ENCODE peak calls at places on chromosome 4, in nine cellular contexts. T is GM12865, R is type B pancreatic cell, L is fibroblast of mammary gland, I is fibroblast of the aortic adventitia, O is A549, D is left ventricle myocardium inferior, J is fibroblast of lung, A is tibial artery. N is an unnamed sample.

GRCh38 chr4:74018771-74019170 is 19.7 kb downstream of the CXCL3 start:
- DNase-seq in T (no peak), R (no peak), L (no peak), I (no peak), O (no peak), D (no peak), J (no peak), A (no peak), N (no peak)

GRCh38 chr4:71559957-71560541 is 221.2 kb downstream of the SLC4A4 start:
- DNase-seq in T (no peak), R (no peak), L (peak; percentile 33), I (peak; percentile 54), O (peak; percentile 23), D (no peak), J (peak; percentile 89), A (no peak), N (no peak)

GRCh38 chr4:153322791-153323190 is 21.7 kb upstream of the MND1 start:
- DNase-seq in T (no peak), R (no peak), L (no peak), I (no peak), O (no peak), D (no peak), J (peak; percentile 56), A (no peak), N (no peak)

GRCh38 chr4:174429701-174430100 is 92.6 kb downstream of the HPGD start:
- DNase-seq in T (no peak), R (no peak), L (peak; percentile 31), I (no peak), O (no peak), D (no peak), J (peak; percentile 72), A (no peak), N (no peak)

GRCh38 chr4:69750346-69750745 is 10.1 kb downstream of the SULT1B1 start:
- DNase-seq in T (no peak), R (no peak), L (peak; percentile 52), I (peak; percentile 61), O (no peak), D (no peak), J (no peak), A (no peak), N (no peak)

GRCh38 chr4:163505374-163505773 is 10.9 kb downstream of the TMA16 start:
- DNase-seq in T (no peak), R (no peak), L (no peak), I (peak; percentile 13), O (no peak), D (no peak), J (peak; percentile 71), A (no peak), N (no peak)

GRCh38 chr4:186724048-186724860 is 598 bp upstream of the FAT1 start:
- DNase-seq in T (no peak), R (peak; percentile 78), L (peak; percentile 46), I (peak; percentile 74), O (peak; percentile 39), D (peak; percentile 56), J (peak; percentile 61), A (peak; percentile 83), N (peak; percentile 56)

GRCh38 chr4:95050980-95051688 is 293.4 kb downstream of the BMPR1B start:
- DNase-seq in T (no peak), R (no peak), L (no peak), I (no peak), O (peak; percentile 63), D (no peak), J (peak; percentile 3), A (no peak), N (peak; percentile 17)

GRCh38 chr4:65698631-65699030 is 28.3 kb upstream of the EPHA5 start:
- DNase-seq in T (no peak), R (no peak), L (no peak), I (no peak), O (no peak), D (no peak), J (no peak), A (no peak), N (no peak)

GRCh38 chr4:105598044-105598443 is 45.6 kb downstream of the ARHGEF38 start:
- DNase-seq in T (no peak), R (no peak), L (no peak), I (no peak), O (no peak), D (no peak), J (no peak), A (no peak), N (no peak)

GRCh38 chr4:151408380-151408629 is 671 bp upstream of the FHIP1A start:
- DNase-seq in T (no peak), R (no peak), L (no peak), I (no peak), O (no peak), D (no peak), J (no peak), A (no peak), N (no peak)

GRCh38 chr4:94446386-94446785 is 5.4 kb upstream of the PDLIM5 start:
- DNase-seq in T (no peak), R (no peak), L (peak; percentile 97), I (peak; percentile 98), O (no peak), D (no peak), J (peak; percentile 92), A (no peak), N (no peak)

GRCh38 chr4:151443247-151443646 is 34.3 kb downstream of the FHIP1A start:
- DNase-seq in T (no peak), R (no peak), L (no peak), I (no peak), O (no peak), D (no peak), J (no peak), A (no peak), N (no peak)

GRCh38 chr4:156662921-156663320 is 308.7 kb downstream of the PDGFC start:
- DNase-seq in T (no peak), R (no peak), L (peak; percentile 41), I (no peak), O (no peak), D (no peak), J (peak; percentile 44), A (no peak), N (no peak)

GRCh38 chr4:173169428-173170209 is 1.0 kb downstream of the GALNT7 start:
- DNase-seq in T (peak; percentile 87), R (peak; percentile 77), L (peak; percentile 40), I (peak; percentile 48), O (peak; percentile 65), D (peak; percentile 59), J (peak; percentile 71), A (peak; percentile 76), N (peak; percentile 80)

GRCh38 chr4:144557404-144557803 is 88.6 kb upstream of the HHIP start:
- DNase-seq in T (no peak), R (no peak), L (peak; percentile 33), I (peak; percentile 66), O (peak; percentile 6), D (no peak), J (no peak), A (no peak), N (no peak)

GRCh38 chr4:103786014-103786413 is 66.2 kb upstream of the TACR3 start:
- DNase-seq in T (peak; percentile 80), R (no peak), L (peak; percentile 57), I (peak; percentile 45), O (peak; percentile 53), D (no peak), J (peak; percentile 7), A (no peak), N (no peak)

GRCh38 chr4:7007142-7007907 is 35.8 kb upstream of the TADA2B start:
- DNase-seq in T (no peak), R (no peak), L (no peak), I (no peak), O (no peak), D (no peak), J (no peak), A (peak; percentile 61), N (no peak)
- TF ChIP-seq CTCF in T (no peak), R (no peak), L (no peak), I (no peak), O (no peak), D (no peak), J (no peak), A (no peak), N (no peak)

GRCh38 chr4:119627267-119628190 is 1.1 kb downstream of the PDE5A start:
- DNase-seq in T (peak; percentile 52), R (peak; percentile 82), L (peak; percentile 28), I (peak; percentile 80), O (peak; percentile 23), D (peak; percentile 62), J (peak; percentile 80), A (peak; percentile 91), N (peak; percentile 77)
- TF ChIP-seq CTCF in T (peak; percentile 69), R (peak; percentile 74), L (no peak), I (peak; percentile 22), O (peak; percentile 70), D (peak; percentile 69), J (no peak), A (peak; percentile 92), N (peak; percentile 80)

GRCh38 chr4:36824682-36825081 is 419.9 kb upstream of the NWD2 start:
- DNase-seq in T (peak; percentile 14), R (no peak), L (no peak), I (no peak), O (no peak), D (no peak), J (no peak), A (no peak), N (no peak)
- TF ChIP-seq CTCF in T (peak; percentile 10), R (peak; percentile 42), L (no peak), I (no peak), O (no peak), D (no peak), J (no peak), A (no peak), N (no peak)

GRCh38 chr4:47485047-47485692 is at the start of gene ATP10D:
- DNase-seq in T (peak; percentile 93), R (peak; percentile 93), L (peak; percentile 90), I (peak; percentile 91), O (peak; percentile 88), D (peak; percentile 98), J (peak; percentile 94), A (peak; percentile 97), N (peak; percentile 95)

GRCh38 chr4:47484169-47484568 is 906 bp upstream of the ATP10D start:
- DNase-seq in T (peak; percentile 54), R (no peak), L (no peak), I (no peak), O (no peak), D (no peak), J (no peak), A (no peak), N (no peak)

GRCh38 chr4:47482326-47482725 is 2.7 kb upstream of the ATP10D start:
- DNase-seq in T (peak; percentile 41), R (no peak), L (peak; percentile 78), I (peak; percentile 61), O (no peak), D (no peak), J (peak; percentile 75), A (no peak), N (no peak)

GRCh38 chr4:47486306-47486705 is 1.2 kb downstream of the ATP10D start:
- DNase-seq in T (no peak), R (no peak), L (peak; percentile 30), I (peak; percentile 46), O (no peak), D (no peak), J (peak; percentile 36), A (no peak), N (no peak)

GRCh38 chr4:47483722-47484121 is 1.4 kb upstream of the ATP10D start:
- DNase-seq in T (peak; percentile 20), R (no peak), L (no peak), I (peak; percentile 38), O (no peak), D (no peak), J (peak; percentile 58), A (no peak), N (no peak)
- TF ChIP-seq CTCF in T (no peak), R (no peak), L (no peak), I (no peak), O (no peak), D (no peak), J (no peak), A (no peak), N (no peak)